ENCODE peak calls at places on chromosomes 11 and 22, in eight cellular contexts. M is upper lobe of right lung; L is GM23248; S is CD4-positive, alpha-beta memory T cell; R is osteoblast; K is stomach; X is BJ; V is GM06990. Y is an unnamed sample. For H3K27me3 and H3K36me3, the result is how much of the 10 kb centered on the place peaks cover.

GRCh38 chr11:44711113-44711512 is 15.6 kb upstream of the TSPAN18 start:
- DNase-seq in M (no peak), L (no peak), S (no peak), R (no peak), K (no peak), X (no peak), V (no peak), Y (peak)

GRCh38 chr11:65792456-65792855 is 5.6 kb downstream of the OVOL1 start:
- DNase-seq in M (no peak), L (peak), S (no peak), R (peak), K (no peak), X (no peak), V (no peak), Y (peak)

GRCh38 chr11:102158151-102158734 is 48.0 kb downstream of the YAP1 start:
- DNase-seq in M (no peak), L (peak), S (no peak), R (no peak), K (no peak), X (no peak), V (no peak), Y (no peak)

GRCh38 chr11:109605006-109605405 is 183.0 kb downstream of the C11orf87 start:
- DNase-seq in M (no peak), L (no peak), S (no peak), R (no peak), K (no peak), X (no peak), V (no peak), Y (no peak)

GRCh38 chr11:69899957-69900821 is 81.0 kb upstream of the FGF3 start:
- DNase-seq in M (no peak), L (no peak), S (no peak), R (peak), K (peak), X (no peak), V (no peak), Y (no peak)

GRCh38 chr22:26903030-26903856 is 245.9 kb downstream of the MIAT start:
- DNase-seq in M (no peak), L (no peak), S (no peak), R (no peak), K (no peak), X (no peak), V (no peak), Y (peak)

GRCh38 chr11:132008872-132009271 is 638.5 kb downstream of the NTM start:
- DNase-seq in M (no peak), L (no peak), S (no peak), R (no peak), K (no peak), X (no peak), V (no peak), Y (no peak)

GRCh38 chr22:37206841-37207821 is 5.1 kb downstream of the SSTR3 start:
- DNase-seq in M (peak), L (no peak), S (no peak), R (peak), K (no peak), X (no peak), V (peak), Y (no peak)

GRCh38 chr11:241634-242033 is 4.9 kb downstream of the PSMD13 start:
- DNase-seq in M (no peak), L (no peak), S (no peak), R (no peak), K (no peak), X (no peak), V (no peak), Y (no peak)

GRCh38 chr11:58334708-58335107 is 24.2 kb downstream of the OR5B17 start:
- DNase-seq in M (no peak), L (peak), S (no peak), R (peak), K (no peak), X (peak), V (no peak), Y (no peak)

GRCh38 chr11:123219066-123219697 is 24.1 kb upstream of the CLMP start:
- DNase-seq in M (no peak), L (peak), S (no peak), R (no peak), K (no peak), X (no peak), V (no peak), Y (no peak)

GRCh38 chr22:25700996-25701815 is 40.8 kb upstream of the MYO18B start:
- DNase-seq in M (no peak), L (peak), S (no peak), R (no peak), K (no peak), X (peak), V (no peak), Y (no peak)

GRCh38 chr11:19472679-19473078 is 231.9 kb upstream of the E2F8 start:
- DNase-seq in M (no peak), L (peak), S (no peak), R (no peak), K (no peak), X (no peak), V (no peak), Y (no peak)

GRCh38 chr11:93322207-93322606 is 8.3 kb upstream of the DEUP1 start:
- DNase-seq in M (no peak), L (no peak), S (no peak), R (no peak), K (no peak), X (no peak), V (no peak), Y (no peak)

GRCh38 chr22:49693416-49693815 is 134.3 kb downstream of the BRD1 start:
- DNase-seq in M (no peak), L (no peak), S (no peak), R (no peak), K (peak), X (no peak), V (no peak), Y (no peak)

GRCh38 chr11:134228625-134229024 is 4.2 kb downstream of the VPS26B start:
- DNase-seq in M (no peak), L (peak), S (no peak), R (no peak), K (no peak), X (peak), V (peak), Y (no peak)

GRCh38 chr22:37751449-37752188 is 54.8 kb downstream of the TRIOBP start:
- DNase-seq in M (no peak), L (no peak), S (no peak), R (no peak), K (no peak), X (no peak), V (no peak), Y (no peak)

GRCh38 chr22:45830531-45831245 is 146.3 kb downstream of the WNT7B start:
- DNase-seq in M (no peak), L (peak), S (no peak), R (no peak), K (no peak), X (peak), V (no peak), Y (no peak)

GRCh38 chr22:39641660-39642059 is 71.1 kb downstream of the CACNA1I start:
- DNase-seq in M (no peak), L (no peak), S (no peak), R (no peak), K (no peak), X (no peak), V (no peak), Y (no peak)

GRCh38 chr11:19849107-19849789 is 136.6 kb downstream of the NAV2 start:
- DNase-seq in M (no peak), L (no peak), S (no peak), R (no peak), K (peak), X (no peak), V (no peak), Y (no peak)

GRCh38 chr11:65260756-65261590 is 789 bp upstream of the POLA2 start:
- DNase-seq in M (no peak), L (no peak), S (no peak), R (peak), K (no peak), X (no peak), V (no peak), Y (no peak)

GRCh38 chr22:45574069-45574703 is 71.5 kb downstream of the FBLN1 start:
- DNase-seq in M (peak), L (no peak), S (no peak), R (peak), K (no peak), X (no peak), V (no peak), Y (peak)

GRCh38 chr22:46017166-46017565 is 40.2 kb upstream of the WNT7B start:
- DNase-seq in M (no peak), L (peak), S (no peak), R (no peak), K (no peak), X (no peak), V (no peak), Y (no peak)

GRCh38 chr11:12156301-12157140 is 46.1 kb downstream of the MICAL2 start:
- DNase-seq in M (no peak), L (no peak), S (no peak), R (peak), K (no peak), X (no peak), V (no peak), Y (no peak)

GRCh38 chr11:18669211-18669593 is 29.4 kb upstream of the TMEM86A start:
- DNase-seq in M (no peak), L (peak), S (peak), R (no peak), K (no peak), X (no peak), V (no peak), Y (no peak)

GRCh38 chr11:31816467-31817053 is 5.4 kb upstream of the PAX6 start:
- DNase-seq in M (no peak), L (no peak), S (no peak), R (peak), K (no peak), X (no peak), V (no peak), Y (peak)

GRCh38 chr11:95413021-95413420 is 182.0 kb upstream of the SESN3 start:
- DNase-seq in M (no peak), L (no peak), S (no peak), R (no peak), K (no peak), X (no peak), V (no peak), Y (no peak)

GRCh38 chr11:57729479-57729878 is 11.8 kb upstream of the SELENOH start:
- DNase-seq in M (no peak), L (no peak), S (no peak), R (no peak), K (no peak), X (no peak), V (no peak), Y (no peak)

GRCh38 chr11:110491577-110492352 is 62.0 kb downstream of the FDX1 start:
- DNase-seq in M (no peak), L (no peak), S (no peak), R (no peak), K (no peak), X (no peak), V (no peak), Y (no peak)

GRCh38 chr11:94597896-94598295 is 30.7 kb downstream of the PIWIL4 start:
- DNase-seq in M (no peak), L (no peak), S (no peak), R (no peak), K (peak), X (no peak), V (no peak), Y (no peak)

GRCh38 chr11:116467809-116468208 is 305.0 kb downstream of the BUD13 start:
- DNase-seq in M (no peak), L (peak), S (no peak), R (no peak), K (no peak), X (no peak), V (no peak), Y (no peak)

GRCh38 chr22:45583504-45583903 is 80.8 kb downstream of the FBLN1 start:
- DNase-seq in M (no peak), L (no peak), S (peak), R (peak), K (no peak), X (no peak), V (no peak), Y (no peak)

GRCh38 chr11:64723117-64723906 is at the start of gene NRXN2:
- DNase-seq in M (peak), L (peak), S (peak), R (peak), K (peak), X (peak), V (peak), Y (peak)

GRCh38 chr11:27507561-27508322 is 1.2 kb upstream of the LIN7C start:
- DNase-seq in M (no peak), L (peak), S (no peak), R (no peak), K (no peak), X (no peak), V (no peak), Y (no peak)

GRCh38 chr22:45460288-45461109 is 42.2 kb upstream of the FBLN1 start:
- DNase-seq in M (no peak), L (peak), S (no peak), R (peak), K (no peak), X (peak), V (no peak), Y (no peak)

GRCh38 chr22:20160041-20160440 is 9.2 kb upstream of the CCDC188 start:
- DNase-seq in M (no peak), L (no peak), S (no peak), R (no peak), K (no peak), X (no peak), V (no peak), Y (no peak)
- H3K27me3 ChIP-seq in M (under half), L (under half), S (under half), R (under half), K (under half), X (under half), V (under half), Y (under half)

GRCh38 chr22:24416095-24416494 is 11.3 kb upstream of the ADORA2A start:
- DNase-seq in M (no peak), L (no peak), S (no peak), R (no peak), K (no peak), X (no peak), V (no peak), Y (no peak)

GRCh38 chr22:24416611-24417010 is 10.8 kb upstream of the ADORA2A start:
- DNase-seq in M (no peak), L (no peak), S (no peak), R (peak), K (no peak), X (no peak), V (no peak), Y (peak)

GRCh38 chr22:24414523-24414922 is 12.9 kb upstream of the ADORA2A start:
- DNase-seq in M (no peak), L (no peak), S (no peak), R (peak), K (no peak), X (no peak), V (no peak), Y (peak)

GRCh38 chr22:24413726-24414385 is 13.5 kb upstream of the ADORA2A start:
- DNase-seq in M (no peak), L (no peak), S (no peak), R (peak), K (no peak), X (no peak), V (no peak), Y (peak)

GRCh38 chr22:24414984-24415945 is 12.1 kb upstream of the ADORA2A start:
- DNase-seq in M (no peak), L (no peak), S (no peak), R (peak), K (no peak), X (no peak), V (no peak), Y (peak)
- H3K36me3 ChIP-seq in M (under half), L (under half), S (under half), R (under half), K (half or more), X (under half), V (under half), Y (under half)

GRCh38 chr22:22685586-22685985 is 41.2 kb downstream of the GGTLC2 start:
- DNase-seq in M (no peak), L (no peak), S (no peak), R (no peak), K (no peak), X (no peak), V (no peak), Y (no peak)
- H3K27me3 ChIP-seq in M (under half), L (under half), S (under half), R (under half), K (under half), X (under half), V (under half), Y (under half)

DNA sequence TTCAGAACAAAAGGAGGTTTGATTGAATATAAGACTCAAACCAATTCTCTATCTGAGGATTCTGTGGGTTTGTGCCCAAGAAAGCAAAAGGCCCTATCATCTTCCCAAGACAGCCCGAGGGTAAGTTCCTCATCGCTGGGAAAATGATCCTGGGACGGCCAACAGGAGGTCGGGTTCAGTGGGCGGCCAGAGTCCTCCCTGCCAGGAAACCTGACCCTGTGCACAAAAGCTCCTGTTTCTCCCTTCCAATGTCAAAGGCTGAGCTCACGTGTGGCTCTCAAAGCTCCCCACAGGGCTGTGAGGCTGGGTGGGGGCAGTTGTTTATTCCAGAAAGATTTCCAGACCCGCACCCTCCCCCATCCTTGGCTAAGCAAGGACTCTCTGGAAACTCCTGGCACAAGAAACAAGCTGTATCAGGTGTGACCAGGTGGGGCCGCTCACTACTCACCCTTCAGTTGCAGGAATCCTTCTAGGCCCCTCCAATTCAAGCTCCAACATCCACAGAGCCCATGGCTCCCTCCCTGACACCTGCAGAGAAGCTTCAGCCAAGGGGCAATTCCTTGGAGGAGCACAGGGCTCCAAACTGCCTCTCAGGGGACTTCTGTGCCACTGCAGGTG is 131.9 kb downstream of the SHANK2 start:
- DNase-seq in M (no peak), L (no peak), S (no peak), R (no peak), K (peak), X (no peak), V (no peak), Y (peak)
- H3K36me3 ChIP-seq in M (under half), L (under half), S (under half), R (under half), K (under half), X (under half), V (under half), Y (under half)